ENCODE peak calls at places on chromosome 3, in six cellular contexts. G, T, I, H, O and Y are unnamed samples.
A peak's percentile ranks its signal among the peaks of the same experiment; 100 is the strongest.

GRCh38 chr3:175294793-175295192 is 435.7 kb downstream of the NAALADL2 start:
- DNase-seq in T (no peak), I (no peak), O (no peak), G (no peak), H (no peak), Y (no peak)

GRCh38 chr3:161946443-161946960 is 449.9 kb downstream of the OTOL1 start:
- DNase-seq in T (no peak), O (no peak), I (no peak), H (no peak), G (no peak), Y (no peak)

GRCh38 chr3:12518266-12519028 is 26.9 kb downstream of the MKRN2OS start:
- DNase-seq in G (no peak), H (no peak), T (no peak), O (no peak), I (no peak), Y (no peak)

GRCh38 chr3:194300392-194300758 is 50.8 kb downstream of the CPN2 start:
- DNase-seq in I (no peak), H (no peak), T (no peak), G (peak; percentile 53), O (no peak), Y (no peak)

GRCh38 chr3:114557791-114558190 is 264.0 kb downstream of the TIGIT start:
- DNase-seq in H (no peak), G (no peak), O (no peak), I (no peak), T (no peak), Y (no peak)

GRCh38 chr3:31919528-31919927 is 61.5 kb downstream of the OSBPL10 start:
- DNase-seq in T (no peak), I (no peak), G (peak; percentile 78), H (no peak), O (no peak), Y (no peak)

GRCh38 chr3:73550011-73550410 is 74.7 kb downstream of the PDZRN3 start:
- DNase-seq in O (no peak), I (no peak), T (no peak), H (no peak), G (no peak), Y (no peak)

GRCh38 chr3:11413071-11413470 is 140.9 kb downstream of the ATG7 start:
- DNase-seq in H (no peak), I (no peak), G (no peak), T (no peak), O (no peak), Y (no peak)

GRCh38 chr3:142027713-142028112 is 121.6 kb downstream of the TFDP2 start:
- DNase-seq in G (no peak), O (no peak), I (peak; percentile 64), H (peak; percentile 69), T (no peak), Y (peak; percentile 57)

GRCh38 chr3:102090646-102091045 is 241.3 kb downstream of the NFKBIZ start:
- DNase-seq in O (no peak), H (no peak), G (no peak), T (no peak), I (peak; percentile 15), Y (no peak)

GRCh38 chr3:10173926-10174435 is 9.3 kb downstream of the IRAK2 start:
- DNase-seq in O (no peak), H (peak; percentile 61), G (peak; percentile 55), T (peak; percentile 62), I (peak; percentile 98), Y (peak; percentile 54)

GRCh38 chr3:101279162-101279561 is 41.2 kb downstream of the IMPG2 start:
- DNase-seq in O (no peak), T (no peak), I (no peak), H (no peak), G (no peak), Y (no peak)

GRCh38 chr3:159766563-159767185 is 222.0 kb upstream of the IL12A start:
- DNase-seq in T (peak; percentile 73), I (peak; percentile 55), H (peak; percentile 2), O (no peak), G (no peak), Y (no peak)

GRCh38 chr3:12799525-12800440 is 3.3 kb downstream of the CAND2 start:
- DNase-seq in I (no peak), T (no peak), G (no peak), O (no peak), H (no peak), Y (no peak)

GRCh38 chr3:73432021-73432722 is 192.6 kb downstream of the PDZRN3 start:
- DNase-seq in H (peak; percentile 37), O (no peak), I (peak; percentile 42), G (peak; percentile 53), T (peak; percentile 42), Y (peak; percentile 57)

GRCh38 chr3:101521251-101521701 is 8.3 kb upstream of the SENP7 start:
- DNase-seq in O (no peak), T (no peak), I (peak; percentile 92), H (peak; percentile 18), G (no peak), Y (no peak)

GRCh38 chr3:120559228-120560061 is 36.7 kb upstream of the NDUFB4 start:
- DNase-seq in I (peak; percentile 73), T (no peak), O (no peak), H (peak; percentile 72), G (peak; percentile 15), Y (peak; percentile 85)

GRCh38 chr3:76728411-76728810 is 311.5 kb upstream of the ROBO2 start:
- DNase-seq in G (no peak), I (no peak), O (no peak), H (no peak), T (no peak), Y (no peak)

GRCh38 chr3:8765528-8765927 is 3.9 kb downstream of the OXTR start:
- DNase-seq in G (no peak), O (no peak), I (no peak), H (no peak), T (no peak), Y (no peak)

GRCh38 chr3:12288466-12289129 is at the start of gene PPARG:
- DNase-seq in G (peak; percentile 54), I (no peak), T (peak; percentile 69), H (no peak), O (no peak), Y (peak; percentile 51)

GRCh38 chr3:157160652-157161480 is 919 bp upstream of the CCNL1 start:
- DNase-seq in I (peak; percentile 93), O (no peak), T (peak; percentile 59), G (peak; percentile 80), H (peak; percentile 71), Y (peak; percentile 93)

GRCh38 chr3:105359098-105359762 is 7.5 kb upstream of the ALCAM start:
- DNase-seq in H (no peak), I (peak; percentile 69), T (no peak), G (no peak), O (no peak), Y (peak; percentile 7)

GRCh38 chr3:68893600-68894239 is 38.6 kb downstream of the TAFA4 start:
- DNase-seq in O (no peak), T (no peak), I (peak; percentile 63), G (peak; percentile 18), H (peak; percentile 36), Y (peak; percentile 40)

GRCh38 chr3:100706365-100706764 is 2.9 kb upstream of the TFG start:
- DNase-seq in T (no peak), G (no peak), H (no peak), O (no peak), I (no peak), Y (no peak)

GRCh38 chr3:18424862-18425640 is at the start of gene SATB1:
- DNase-seq in I (peak; percentile 48), T (no peak), G (no peak), O (no peak), H (peak; percentile 41), Y (peak; percentile 81)

GRCh38 chr3:117454928-117455327 is 745.3 kb downstream of the TUSC7 start:
- DNase-seq in O (no peak), T (no peak), H (no peak), G (no peak), I (no peak), Y (no peak)
- TF ChIP-seq MYC in O (no peak), T (no peak), H (no peak), G (no peak), I (no peak), Y (no peak)

DNA sequence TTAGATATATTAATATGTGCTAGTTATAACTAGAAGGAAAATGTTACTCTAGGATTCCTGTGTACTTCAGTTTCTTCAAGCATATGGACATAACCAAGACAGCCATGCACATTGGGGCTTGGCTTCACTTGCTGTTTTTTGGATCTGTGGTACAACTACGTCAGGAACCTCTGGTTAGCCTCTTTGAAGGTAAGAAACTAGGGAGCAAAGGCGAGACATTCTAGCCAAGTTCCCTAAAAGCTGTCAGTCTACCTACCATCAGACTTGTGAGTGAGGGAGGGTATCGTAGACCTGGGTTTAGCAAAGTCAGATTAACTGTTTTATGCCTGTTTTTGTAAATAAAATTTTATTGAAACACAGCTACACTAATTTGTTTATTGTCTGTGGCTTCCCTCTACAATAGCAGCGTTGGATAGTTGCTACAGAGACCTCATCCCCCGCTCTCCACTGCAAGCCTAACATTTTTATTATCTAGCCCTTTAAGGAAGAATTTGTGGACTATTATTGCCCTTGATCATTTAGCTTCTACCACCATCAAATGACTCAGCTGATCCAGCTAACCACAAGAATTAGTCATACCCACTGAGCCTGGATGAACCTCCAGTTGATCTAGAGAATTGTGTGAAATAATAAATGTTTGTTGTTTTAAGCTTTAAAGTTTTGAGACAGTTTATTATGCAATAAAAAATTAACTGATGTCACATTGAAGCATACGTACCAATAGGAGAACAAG is 58.0 kb downstream of the RSRC1 start:
- DNase-seq in H (peak; percentile 78), T (peak; percentile 60), I (peak; percentile 75), O (no peak), G (peak; percentile 28), Y (peak; percentile 92)
- TF ChIP-seq MYC in H (no peak), T (no peak), I (no peak), O (no peak), G (no peak), Y (no peak)

DNA sequence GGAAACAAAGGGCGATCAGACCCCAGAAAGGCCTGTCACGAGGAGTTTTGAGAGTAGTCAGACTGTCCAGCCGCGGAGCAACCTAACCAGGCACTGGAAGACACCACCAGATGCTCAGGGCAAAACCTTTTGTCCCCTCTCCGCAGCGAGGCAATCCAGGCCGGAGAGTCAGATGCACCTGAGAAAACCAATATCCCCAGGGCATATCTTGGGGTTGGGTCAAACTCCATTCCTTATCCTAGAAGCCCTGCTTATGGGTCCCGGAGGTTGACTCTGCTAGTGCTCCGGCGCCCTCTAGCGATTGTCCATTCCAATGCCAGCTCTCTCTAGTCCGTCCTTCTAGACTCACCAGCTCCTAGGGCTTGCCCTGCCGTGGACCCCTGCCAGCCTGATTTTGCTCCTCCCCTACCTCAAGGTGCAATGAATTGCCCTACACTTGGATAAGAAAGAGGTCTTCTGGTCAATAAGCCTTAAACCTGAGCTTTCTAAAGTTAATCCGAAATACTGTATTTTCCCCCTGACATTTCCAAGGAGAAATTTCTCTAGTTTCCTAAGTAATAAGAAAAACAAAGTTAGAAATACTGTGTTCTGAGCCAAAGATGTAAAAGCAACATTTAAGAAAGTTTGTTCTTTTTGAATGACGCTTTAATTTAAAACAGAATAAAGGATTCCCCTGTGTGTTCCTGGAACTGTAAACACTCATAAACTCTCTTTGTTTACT is 5.5 kb downstream of the CPNE4 start:
- DNase-seq in I (peak; percentile 73), O (no peak), T (peak; percentile 66), H (peak; percentile 78), G (peak; percentile 53), Y (peak; percentile 75)
- TF ChIP-seq MYC in I (no peak), O (no peak), T (no peak), H (no peak), G (no peak), Y (no peak)

GRCh38 chr3:65706786-65707568 is 331.7 kb downstream of the MAGI1 start:
- DNase-seq in G (no peak), H (no peak), I (no peak), O (no peak), T (no peak), Y (no peak)
- TF ChIP-seq MYC in G (no peak), H (no peak), I (no peak), O (no peak), T (no peak), Y (no peak)

GRCh38 chr3:43389388-43390254 is 103.3 kb downstream of the SNRK start:
- DNase-seq in T (no peak), H (peak; percentile 59), I (peak; percentile 97), G (peak; percentile 30), O (peak; percentile 19), Y (peak; percentile 66)
- TF ChIP-seq MYC in T (no peak), H (no peak), I (peak; percentile 6), G (no peak), O (no peak), Y (no peak)